ENCODE peak calls at places on chromosomes 7 and 10, in five cellular contexts. R is astrocyte, I is body of pancreas, P is OCI-LY7, A is endodermal cell. T is an unnamed sample.

GRCh38 chr10:91683976-91684375 is 51.1 kb upstream of the PPP1R3C start:
- DNase-seq in R (peak), I (no peak), P (no peak), A (no peak), T (no peak)

GRCh38 chr10:71234017-71234894 is 21.9 kb downstream of the UNC5B start:
- DNase-seq in R (no peak), I (no peak), P (no peak), A (no peak), T (no peak)

GRCh38 chr10:70969188-70969587 is 80.8 kb upstream of the PCBD1 start:
- DNase-seq in R (no peak), I (no peak), P (no peak), A (no peak), T (no peak)

GRCh38 chr10:46245381-46245900 is 41.4 kb upstream of the ANTXRL start:
- DNase-seq in R (no peak), I (no peak), P (no peak), A (no peak), T (no peak)

GRCh38 chr10:34262965-34263364 is 552.1 kb downstream of the PARD3 start:
- DNase-seq in R (no peak), I (no peak), P (no peak), A (no peak), T (no peak)

GRCh38 chr10:87092356-87092860 is 2.2 kb downstream of the GLUD1 start:
- DNase-seq in R (peak), I (no peak), P (peak), A (no peak), T (no peak)

GRCh38 chr10:77527839-77528238 is 109.8 kb downstream of the KCNMA1 start:
- DNase-seq in R (no peak), I (no peak), P (no peak), A (no peak), T (no peak)

GRCh38 chr7:17769918-17770317 is 170.4 kb downstream of the SNX13 start:
- DNase-seq in R (peak), I (peak), P (peak), A (peak), T (peak)

GRCh38 chr7:3787717-3788311 is 486.8 kb downstream of the SDK1 start:
- DNase-seq in R (peak), I (no peak), P (no peak), A (no peak), T (no peak)

GRCh38 chr7:74474271-74474865 is 20.7 kb downstream of the GTF2IRD1 start:
- DNase-seq in R (peak), I (no peak), P (no peak), A (peak), T (peak)

GRCh38 chr10:3747984-3748383 is 37.0 kb downstream of the KLF6 start:
- DNase-seq in R (no peak), I (peak), P (no peak), A (no peak), T (no peak)

GRCh38 chr10:102393411-102394078 is 2.0 kb upstream of the NFKB2 start:
- DNase-seq in R (no peak), I (no peak), P (no peak), A (no peak), T (no peak)

GRCh38 chr10:130915065-130915464 is 396.5 kb downstream of the TCERG1L start:
- DNase-seq in R (no peak), I (no peak), P (no peak), A (peak), T (no peak)

GRCh38 chr7:137546671-137547070 is 203.1 kb upstream of the PTN start:
- DNase-seq in R (no peak), I (no peak), P (no peak), A (no peak), T (no peak)

GRCh38 chr10:52769966-52770365 is 2.6 kb downstream of the MBL2 start:
- DNase-seq in R (no peak), I (no peak), P (no peak), A (no peak), T (no peak)

GRCh38 chr10:88117227-88117626 is 253.8 kb downstream of the PTEN start:
- DNase-seq in R (peak), I (no peak), P (peak), A (no peak), T (no peak)

GRCh38 chr10:128373071-128373749 is 247.0 kb upstream of the MKI67 start:
- DNase-seq in R (no peak), I (no peak), P (no peak), A (no peak), T (no peak)

GRCh38 chr10:69864321-69864720 is 62.6 kb downstream of the COL13A1 start:
- DNase-seq in R (peak), I (no peak), P (no peak), A (no peak), T (no peak)

GRCh38 chr7:150903627-150904026 is 51.3 kb downstream of the AOC1 start:
- DNase-seq in R (peak), I (peak), P (no peak), A (no peak), T (peak)

GRCh38 chr10:95513941-95514392 is 47.2 kb downstream of the SORBS1 start:
- DNase-seq in R (peak), I (peak), P (no peak), A (no peak), T (peak)

GRCh38 chr10:102678842-102679289 is 34.6 kb downstream of the TRIM8 start:
- DNase-seq in R (no peak), I (peak), P (peak), A (peak), T (peak)

GRCh38 chr7:99514050-99514449 is 9.6 kb downstream of the ZKSCAN5 start:
- DNase-seq in R (no peak), I (no peak), P (no peak), A (no peak), T (no peak)

GRCh38 chr7:95468071-95468470 is 17.7 kb upstream of the ASB4 start:
- DNase-seq in R (no peak), I (no peak), P (no peak), A (no peak), T (no peak)

GRCh38 chr7:3721422-3721821 is 420.4 kb downstream of the SDK1 start:
- DNase-seq in R (no peak), I (no peak), P (no peak), A (no peak), T (no peak)

GRCh38 chr7:1936006-1936310 is 265.9 kb downstream of the ELFN1 start:
- DNase-seq in R (no peak), I (no peak), P (no peak), A (no peak), T (peak)

GRCh38 chr7:112749775-112750174 is 40.4 kb downstream of the TMEM168 start:
- DNase-seq in R (no peak), I (no peak), P (no peak), A (no peak), T (no peak)

GRCh38 chr10:77602231-77602912 is 35.2 kb downstream of the KCNMA1 start:
- DNase-seq in R (no peak), I (no peak), P (no peak), A (no peak), T (no peak)

GRCh38 chr10:123160311-123160980 is 6.2 kb downstream of the BUB3 start:
- DNase-seq in R (no peak), I (no peak), P (peak), A (no peak), T (no peak)

GRCh38 chr10:123170961-123171360 is 16.8 kb downstream of the BUB3 start:
- DNase-seq in R (no peak), I (no peak), P (no peak), A (no peak), T (no peak)

GRCh38 chr10:123166618-123167017 is 12.4 kb downstream of the BUB3 start:
- DNase-seq in R (no peak), I (no peak), P (no peak), A (no peak), T (no peak)

DNA sequence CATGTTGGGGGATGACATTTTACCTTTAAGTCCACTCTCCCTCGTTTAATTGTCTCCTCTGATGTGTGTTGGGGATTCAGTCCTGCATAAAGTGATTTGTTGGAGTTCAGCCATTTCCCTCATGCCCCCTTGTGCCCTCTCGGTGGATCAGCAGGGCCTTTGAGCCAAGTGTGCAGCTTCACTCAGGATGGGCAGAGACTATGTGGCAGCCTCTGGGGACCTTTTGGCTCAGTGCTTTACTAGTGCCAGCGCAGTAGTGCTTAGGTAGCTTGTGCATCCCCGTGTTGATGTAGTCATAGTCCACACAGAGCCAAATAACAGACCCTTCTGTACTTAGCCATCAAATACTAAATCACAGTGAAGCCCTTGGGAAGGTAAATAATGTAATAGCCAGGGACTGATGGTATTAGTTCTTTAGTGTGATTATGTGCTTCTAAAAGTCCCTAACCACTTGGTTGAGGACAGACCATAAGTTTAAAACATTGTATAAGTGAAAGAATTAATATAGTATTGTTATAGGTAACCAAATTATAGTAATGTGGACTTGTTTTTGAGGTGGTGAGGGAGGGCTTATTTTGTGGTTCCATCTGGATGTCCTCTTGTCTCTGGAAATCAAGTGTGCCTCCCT is 11.4 kb downstream of the BUB3 start:
- DNase-seq in R (no peak), I (no peak), P (no peak), A (no peak), T (no peak)
- TF ChIP-seq CTCF in R (no peak), I (no peak), P (peak), A (peak), T (no peak)

GRCh38 chr7:148912758-148913541 is 28.9 kb upstream of the EZH2 start:
- DNase-seq in R (no peak), I (no peak), P (peak), A (no peak), T (no peak)
- H3K4me3 ChIP-seq in R (no peak), I (no peak), P (no peak), A (no peak), T (no peak)

DNA sequence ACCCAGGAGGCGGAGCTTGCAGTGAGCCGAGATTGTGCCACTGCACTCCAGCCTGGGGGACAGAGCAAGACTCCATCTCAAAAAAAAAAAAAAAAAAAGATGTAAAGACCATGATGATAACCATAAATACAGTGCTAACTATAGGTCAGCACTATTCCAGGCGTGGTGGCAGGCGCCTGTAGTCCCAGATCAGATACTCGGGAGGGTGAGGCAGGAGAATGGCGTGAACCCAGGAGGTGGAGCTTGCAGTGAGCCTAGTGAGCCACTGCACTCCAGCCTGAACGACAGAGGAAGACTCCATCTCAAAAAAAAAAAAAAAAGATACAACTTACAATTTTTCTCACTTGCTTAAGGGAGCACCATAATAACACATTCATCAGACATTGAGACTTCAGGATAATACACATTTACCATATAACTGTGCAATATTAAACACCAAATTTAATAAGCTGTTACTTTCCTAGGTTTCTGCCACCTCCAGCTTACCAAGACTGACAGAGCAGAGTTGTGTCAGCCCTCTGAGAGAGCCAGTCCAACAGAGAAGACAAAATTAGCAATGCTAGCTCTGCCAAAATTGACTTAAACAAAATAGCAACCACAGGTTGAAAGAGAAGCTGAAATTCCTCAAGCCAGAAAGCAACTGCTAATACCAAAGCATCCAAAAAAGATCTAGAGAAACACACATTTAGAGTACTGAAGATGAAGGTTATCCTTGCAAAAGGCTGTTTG is 8.2 kb downstream of the DNA2 start:
- DNase-seq in R (no peak), I (no peak), P (no peak), A (no peak), T (no peak)
- TF ChIP-seq CTCF in R (no peak), I (no peak), P (no peak), A (no peak), T (no peak)

GRCh38 chr7:45574521-45575500 is 643 bp downstream of the ADCY1 start:
- DNase-seq in R (peak), I (peak), P (no peak), A (peak), T (no peak)
- H3K4me3 ChIP-seq in R (peak), I (peak), P (no peak), A (peak), T (peak)

GRCh38 chr7:23514755-23515154 is 17.0 kb downstream of the TRA2A start:
- DNase-seq in R (no peak), I (no peak), P (no peak), A (no peak), T (no peak)

GRCh38 chr7:23524473-23524872 is 7.3 kb downstream of the TRA2A start:
- DNase-seq in R (no peak), I (no peak), P (no peak), A (no peak), T (no peak)

GRCh38 chr7:23523486-23524075 is 8.2 kb downstream of the TRA2A start:
- DNase-seq in R (no peak), I (no peak), P (no peak), A (no peak), T (no peak)

GRCh38 chr7:23520582-23520981 is 11.2 kb downstream of the TRA2A start:
- DNase-seq in R (no peak), I (no peak), P (no peak), A (peak), T (no peak)
- TF ChIP-seq CTCF in R (no peak), I (no peak), P (peak), A (peak), T (no peak)